ENCODE peak calls at places on chromosomes 2 and 18, in six cellular contexts. O is upper lobe of left lung, R is HepG2, X is A549, J is K562, G is GM12878. E is an unnamed sample.

GRCh38 chr2:12918138-12918840 is 201.6 kb downstream of the TRIB2 start:
- ATAC-seq in G (no peak), J (no peak), X (no peak), O (peak; percentile 46), R (no peak), E (peak; percentile 69)

GRCh38 chr18:34322365-34323289 is 97.9 kb upstream of the NOL4 start:
- ATAC-seq in J (no peak), G (peak; percentile 74), R (peak; percentile 75), O (no peak), X (no peak), E (no peak)

GRCh38 chr2:158205215-158205614 is 103.5 kb downstream of the UPP2 start:
- ATAC-seq in R (no peak), J (no peak), G (no peak), O (no peak), X (no peak), E (no peak)

GRCh38 chr2:121099329-121100318 is 185.4 kb downstream of the TFCP2L1 start:
- ATAC-seq in X (peak; percentile 82), G (peak; percentile 51), J (no peak), O (peak; percentile 71), R (peak; percentile 62), E (peak; percentile 34)

GRCh38 chr18:21439453-21439852 is 161.1 kb downstream of the ESCO1 start:
- ATAC-seq in X (peak; percentile 65), O (peak; percentile 81), G (no peak), J (no peak), R (peak; percentile 75), E (peak; percentile 60)

GRCh38 chr2:144996225-144996795 is 476.4 kb upstream of the ZEB2 start:
- ATAC-seq in J (no peak), R (no peak), X (no peak), G (no peak), O (no peak), E (no peak)

GRCh38 chr2:133968446-133968845 is 285.4 kb upstream of the MGAT5 start:
- ATAC-seq in R (no peak), X (no peak), O (no peak), G (no peak), J (no peak), E (no peak)

GRCh38 chr2:233839447-233839820 is 14.9 kb downstream of the HJURP start:
- ATAC-seq in J (no peak), R (peak; percentile 15), X (peak; percentile 11), O (peak; percentile 21), G (peak; percentile 14), E (no peak)

GRCh38 chr2:241853651-241854341 is 4.9 kb downstream of the PDCD1 start:
- ATAC-seq in G (no peak), J (no peak), R (no peak), O (no peak), X (no peak), E (no peak)

GRCh38 chr2:173049732-173050314 is 25.8 kb upstream of the MAP3K20 start:
- ATAC-seq in J (no peak), G (no peak), R (no peak), X (no peak), O (no peak), E (no peak)

GRCh38 chr2:173054466-173054865 is 21.2 kb upstream of the MAP3K20 start:
- ATAC-seq in J (no peak), R (no peak), O (no peak), X (no peak), G (no peak), E (no peak)

GRCh38 chr2:173050684-173051083 is 25.0 kb upstream of the MAP3K20 start:
- ATAC-seq in R (no peak), O (no peak), G (no peak), X (no peak), J (peak; percentile 14), E (no peak)

GRCh38 chr2:173051463-173051862 is 24.2 kb upstream of the MAP3K20 start:
- ATAC-seq in G (no peak), O (no peak), J (no peak), X (no peak), R (no peak), E (no peak)

DNA sequence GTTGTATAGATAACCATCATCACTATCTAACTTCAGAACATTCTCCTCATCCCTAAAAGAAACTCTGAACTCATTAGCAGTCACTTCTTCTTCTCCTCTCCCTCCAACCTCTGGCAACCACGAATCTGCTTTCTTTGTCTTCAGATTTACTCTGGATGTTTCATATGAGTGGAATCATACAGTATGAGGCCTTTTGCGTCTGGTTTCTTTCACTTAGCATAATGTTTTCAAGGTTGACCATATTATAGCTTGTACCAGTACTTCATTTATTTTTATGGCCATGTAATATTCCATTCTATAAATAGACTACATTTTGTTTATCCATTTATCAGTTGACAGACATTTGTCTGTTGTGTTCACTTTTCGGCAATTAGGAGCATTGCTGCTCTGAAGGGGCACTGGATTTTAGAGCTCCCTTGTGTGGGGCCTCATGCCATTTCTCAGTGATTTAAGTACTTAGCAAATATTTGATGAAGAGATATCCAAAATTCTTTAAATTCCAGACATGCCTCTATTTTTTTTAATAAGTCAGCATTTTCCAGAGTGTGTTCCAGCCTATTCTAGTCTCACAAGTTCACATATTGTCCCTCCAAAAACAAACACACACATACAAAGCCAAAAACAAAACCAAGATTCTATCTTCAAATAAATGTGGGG is 22.5 kb upstream of the MAP3K20 start:
- ATAC-seq in X (no peak), J (no peak), G (no peak), R (no peak), O (no peak), E (no peak)
- TF ChIP-seq EP300 in X (no peak), J (no peak), G (no peak), R (peak; percentile 56), O (no peak), E (no peak)

GRCh38 chr2:62787381-62787780 is 81.9 kb downstream of the EHBP1 start:
- ATAC-seq in O (no peak), X (peak; percentile 88), G (peak; percentile 90), R (peak; percentile 31), J (peak; percentile 87), E (no peak)
- H3K9me3 ChIP-seq in O (no peaks in the 10 kb centered on the region), X (peaks cover 13% of the 10 kb centered on the region), G (peaks cover 8% of the 10 kb centered on the region), R (peaks cover 12% of the 10 kb centered on the region), J (no peaks in the 10 kb centered on the region), E (no peaks in the 10 kb centered on the region)

DNA sequence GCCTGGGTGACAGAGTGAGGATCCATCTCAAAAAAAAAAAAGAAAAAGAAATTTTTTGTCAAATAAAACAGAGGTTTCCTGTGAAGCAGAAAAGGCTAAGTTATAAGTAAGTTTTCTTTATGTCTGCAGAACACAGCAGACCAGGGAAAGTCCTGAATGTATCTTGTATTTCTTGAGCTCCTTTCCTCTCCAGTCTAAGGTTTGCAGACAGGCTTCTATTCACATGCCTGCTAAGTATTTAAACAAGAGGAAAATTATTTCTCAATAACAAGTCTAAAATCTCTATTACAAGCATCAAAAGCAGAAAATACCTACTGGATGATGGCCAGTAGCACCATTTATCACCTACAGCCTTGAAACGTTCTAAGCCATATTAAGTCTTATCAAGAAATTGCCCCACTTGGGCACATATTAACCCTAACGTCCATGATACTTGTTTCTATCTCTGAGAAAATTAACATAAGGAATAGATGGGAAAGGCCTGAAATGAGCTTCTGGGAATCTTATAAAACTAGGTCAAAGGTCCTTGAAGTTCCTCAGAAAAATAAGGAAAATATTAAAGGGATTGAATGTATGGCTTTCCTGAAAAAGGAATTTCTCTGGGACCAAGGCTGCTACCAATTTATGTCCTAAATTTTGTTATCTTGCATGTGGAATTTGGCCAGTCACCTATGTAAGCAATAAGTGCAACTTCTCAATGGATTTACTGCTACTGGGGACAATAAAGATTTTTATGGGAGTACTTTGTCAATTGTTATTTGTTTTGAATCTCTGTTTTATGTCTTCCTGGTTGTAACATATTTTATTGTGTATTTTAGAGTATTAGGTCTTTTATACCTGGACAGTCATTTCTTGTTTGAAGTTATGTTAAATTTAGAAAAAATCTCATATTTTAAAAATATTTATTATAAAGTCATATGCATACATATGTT is 3.0 kb upstream of the REG1A start:
- ATAC-seq in R (no peak), J (no peak), X (no peak), O (no peak), G (no peak), E (no peak)
- TF ChIP-seq CTCF in R (no peak), J (no peak), X (no peak), O (no peak), G (no peak), E (no peak)

DNA sequence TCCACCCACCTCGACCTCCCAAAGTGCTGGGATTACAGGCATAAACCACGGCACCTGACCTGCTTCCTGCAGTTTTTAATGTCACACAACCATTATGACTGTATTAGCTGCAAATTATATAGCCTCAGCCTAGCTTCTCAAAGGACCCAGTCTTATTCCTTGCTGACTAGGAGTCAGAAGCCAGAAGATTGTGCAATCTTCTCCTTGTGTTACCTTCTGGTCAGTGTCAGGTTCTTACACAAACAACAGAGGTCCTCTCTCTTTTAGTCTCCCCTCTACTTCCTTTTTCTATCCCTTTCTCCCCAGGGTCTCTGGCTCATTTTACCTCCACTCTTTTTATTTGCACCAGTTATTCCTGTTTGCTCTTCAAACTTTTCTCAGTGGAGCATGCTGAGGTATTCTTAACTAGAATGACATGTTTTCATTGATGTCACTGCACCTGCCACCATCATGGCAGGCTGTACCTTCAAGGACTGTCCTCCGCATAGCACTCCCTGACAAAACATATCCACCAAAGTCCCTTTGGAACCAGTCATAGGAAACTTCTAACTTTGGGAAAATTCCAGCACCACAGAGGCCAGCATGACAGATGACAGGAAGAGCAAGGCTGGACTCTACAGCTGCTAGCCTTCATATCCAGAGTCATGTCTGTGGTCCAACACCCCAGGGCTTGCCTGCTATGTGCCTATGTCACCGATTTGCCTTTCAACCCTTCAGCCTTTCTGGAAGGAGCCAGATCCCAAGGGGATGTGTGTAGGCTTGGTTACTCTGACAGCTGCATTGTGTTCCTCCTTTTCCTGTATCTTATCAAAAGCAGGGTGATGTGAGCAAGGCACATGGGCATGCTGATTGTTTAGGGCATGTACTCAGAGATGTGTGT is 45.2 kb upstream of the EPC2 start:
- ATAC-seq in G (no peak), X (no peak), O (no peak), J (no peak), R (no peak), E (no peak)
- TF ChIP-seq EP300 in G (no peak), X (no peak), O (no peak), J (no peak), R (no peak), E (no peak)

GRCh38 chr2:29377788-29378187 is 262.6 kb downstream of the CLIP4 start:
- ATAC-seq in J (no peak), O (no peak), G (no peak), R (no peak), X (no peak), E (no peak)

GRCh38 chr2:29370581-29371125 is 255.4 kb downstream of the CLIP4 start:
- ATAC-seq in G (no peak), O (no peak), X (no peak), R (no peak), J (no peak), E (no peak)

GRCh38 chr2:29372185-29372584 is 257.0 kb downstream of the CLIP4 start:
- ATAC-seq in R (no peak), G (no peak), J (no peak), O (no peak), X (no peak), E (no peak)

GRCh38 chr2:29374823-29375222 is 259.6 kb downstream of the CLIP4 start:
- ATAC-seq in J (no peak), R (no peak), G (no peak), X (no peak), O (no peak), E (no peak)

DNA sequence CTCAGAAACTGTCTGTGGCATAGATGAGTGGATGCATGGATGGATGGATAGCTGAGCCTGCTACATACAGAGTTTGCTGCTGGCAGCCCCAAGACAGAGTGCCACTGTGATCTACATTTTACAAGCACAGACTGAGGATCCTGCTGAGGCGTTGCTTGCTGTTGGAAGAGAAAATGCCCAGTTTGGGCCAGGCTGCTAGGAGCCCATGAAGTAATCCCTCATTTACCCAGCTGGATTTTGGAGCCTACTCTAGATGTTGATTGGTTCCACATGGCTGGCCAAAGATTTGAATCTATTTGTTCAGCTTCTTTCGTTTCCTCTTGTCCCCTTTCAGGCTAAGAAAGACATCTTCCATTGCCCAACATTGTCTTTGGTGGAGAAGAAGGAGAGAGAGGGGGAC is 261.3 kb downstream of the CLIP4 start:
- ATAC-seq in G (no peak), R (no peak), J (no peak), X (no peak), O (no peak), E (no peak)
- H3K9me3 ChIP-seq in G (no peaks in the 10 kb centered on the region), R (no peaks in the 10 kb centered on the region), J (no peaks in the 10 kb centered on the region), X (no peaks in the 10 kb centered on the region), O (no peaks in the 10 kb centered on the region), E (no peaks in the 10 kb centered on the region)